ENCODE peak calls at places on chromosomes 13 and 19, in nine cellular contexts. Z is esophagus muscularis mucosa, X is K562, H is sigmoid colon, R is GM12878, C is stomach, E is SK-N-SH, M is transverse colon, S is breast epithelium. N is an unnamed sample.

GRCh38 chr13:46367622-46368327 is 19.3 kb downstream of the RUBCNL start:
- DNase-seq in Z (no peak), X (no peak), H (no peak), R (no peak), C (no peak), E (no peak), M (no peak), S (no peak), N (no peak)

GRCh38 chr19:17860331-17860992 is 752 bp downstream of the RPL18A start:
- DNase-seq in Z (no peak), X (peak; percentile 41), H (no peak), R (no peak), C (no peak), E (no peak), M (no peak), S (no peak), N (no peak)

GRCh38 chr13:26499209-26499601 is 58.3 kb upstream of the WASF3 start:
- DNase-seq in Z (no peak), X (no peak), H (peak; percentile 45), R (no peak), C (no peak), E (no peak), M (no peak), S (no peak), N (no peak)

GRCh38 chr13:75931116-75931515 is 295.0 kb downstream of the LMO7 start:
- DNase-seq in Z (no peak), X (no peak), H (no peak), R (no peak), C (no peak), E (no peak), M (no peak), S (no peak), N (no peak)

GRCh38 chr19:2542341-2543069 is 66.6 kb downstream of the GADD45B start:
- DNase-seq in Z (no peak), X (no peak), H (no peak), R (no peak), C (no peak), E (no peak), M (peak; percentile 34), S (no peak), N (peak; percentile 74)

GRCh38 chr19:52941941-52942370 is 18.7 kb upstream of the ZNF888 start:
- DNase-seq in Z (no peak), X (peak; percentile 23), H (peak; percentile 75), R (no peak), C (peak; percentile 35), E (peak; percentile 25), M (peak; percentile 36), S (no peak), N (peak; percentile 85)

GRCh38 chr19:5828661-5829566 is 10.6 kb downstream of the FUT6 start:
- DNase-seq in Z (no peak), X (peak; percentile 45), H (peak; percentile 93), R (no peak), C (peak; percentile 55), E (peak; percentile 89), M (peak; percentile 58), S (no peak), N (no peak)

GRCh38 chr19:28393574-28394336 is 819.2 kb downstream of the UQCRFS1 start:
- DNase-seq in Z (no peak), X (no peak), H (no peak), R (no peak), C (no peak), E (no peak), M (no peak), S (no peak), N (no peak)

GRCh38 chr13:107376393-107377085 is 808.6 kb upstream of the ARGLU1 start:
- DNase-seq in Z (no peak), X (no peak), H (no peak), R (no peak), C (no peak), E (peak; percentile 22), M (no peak), S (no peak), N (no peak)

GRCh38 chr19:29851769-29852521 is 40.2 kb downstream of the CCNE1 start:
- DNase-seq in Z (no peak), X (no peak), H (peak; percentile 8), R (peak; percentile 49), C (no peak), E (no peak), M (no peak), S (no peak), N (no peak)

GRCh38 chr19:48419158-48419920 is 25.9 kb downstream of the GRIN2D start:
- DNase-seq in Z (no peak), X (peak; percentile 67), H (peak; percentile 71), R (peak; percentile 57), C (peak; percentile 49), E (peak; percentile 87), M (peak; percentile 75), S (no peak), N (peak; percentile 87)

GRCh38 chr19:49866933-49867782 is at the start of gene PNKP:
- DNase-seq in Z (peak; percentile 98), X (peak; percentile 87), H (peak; percentile 95), R (no peak), C (peak; percentile 89), E (peak; percentile 92), M (peak; percentile 92), S (peak; percentile 90), N (peak; percentile 97)

GRCh38 chr19:29678484-29679106 is 13.3 kb downstream of the PLEKHF1 start:
- DNase-seq in Z (peak; percentile 94), X (no peak), H (peak; percentile 93), R (no peak), C (no peak), E (peak; percentile 58), M (peak; percentile 28), S (peak; percentile 60), N (peak; percentile 74)

GRCh38 chr19:10184636-10185035 is 10.1 kb downstream of the DNMT1 start:
- DNase-seq in Z (no peak), X (no peak), H (no peak), R (no peak), C (no peak), E (no peak), M (no peak), S (peak; percentile 75), N (no peak)

GRCh38 chr13:71828564-71828963 is 38.4 kb downstream of the DACH1 start:
- DNase-seq in Z (no peak), X (no peak), H (no peak), R (no peak), C (no peak), E (no peak), M (no peak), S (no peak), N (no peak)

GRCh38 chr19:2949939-2950285 is 5.1 kb upstream of the ZNF77 start:
- DNase-seq in Z (no peak), X (peak; percentile 70), H (no peak), R (no peak), C (peak; percentile 56), E (peak; percentile 72), M (no peak), S (no peak), N (no peak)

GRCh38 chr19:41903161-41903953 is 20.4 kb downstream of the ARHGEF1 start:
- DNase-seq in Z (no peak), X (no peak), H (no peak), R (no peak), C (no peak), E (no peak), M (no peak), S (no peak), N (no peak)

GRCh38 chr19:14091885-14092462 is 1.4 kb upstream of the SAMD1 start:
- DNase-seq in Z (no peak), X (peak; percentile 56), H (no peak), R (no peak), C (no peak), E (no peak), M (no peak), S (no peak), N (peak; percentile 88)

GRCh38 chr13:102091231-102091630 is 310.6 kb downstream of the FGF14 start:
- DNase-seq in Z (no peak), X (no peak), H (no peak), R (no peak), C (no peak), E (no peak), M (no peak), S (no peak), N (no peak)

GRCh38 chr13:97339019-97339988 is 94.7 kb upstream of the RAP2A start:
- DNase-seq in Z (no peak), X (no peak), H (peak; percentile 91), R (no peak), C (peak; percentile 29), E (no peak), M (peak; percentile 41), S (no peak), N (no peak)

GRCh38 chr13:97338571-97338970 is 95.4 kb upstream of the RAP2A start:
- DNase-seq in Z (no peak), X (no peak), H (no peak), R (no peak), C (no peak), E (no peak), M (no peak), S (no peak), N (no peak)

GRCh38 chr13:97340399-97340798 is 93.6 kb upstream of the RAP2A start:
- DNase-seq in Z (no peak), X (no peak), H (no peak), R (no peak), C (no peak), E (no peak), M (no peak), S (no peak), N (no peak)

GRCh38 chr13:97341135-97341534 is 92.8 kb upstream of the RAP2A start:
- DNase-seq in Z (no peak), X (no peak), H (no peak), R (no peak), C (no peak), E (no peak), M (no peak), S (no peak), N (no peak)

GRCh38 chr13:97339989-97340361 is 94.0 kb upstream of the RAP2A start:
- DNase-seq in Z (no peak), X (no peak), H (no peak), R (no peak), C (no peak), E (no peak), M (no peak), S (no peak), N (no peak)
- TF ChIP-seq POLR2AphosphoS5 in Z (no peak), X (no peak), H (no peak), R (no peak), C (no peak), E (no peak), M (no peak), S (no peak), N (no peak)

GRCh38 chr19:19032420-19033175 is 719 bp downstream of the SUGP2 start:
- DNase-seq in Z (peak; percentile 94), X (peak; percentile 86), H (peak; percentile 91), R (peak; percentile 65), C (peak; percentile 59), E (peak; percentile 89), M (peak; percentile 65), S (peak; percentile 61), N (peak; percentile 89)
- TF ChIP-seq POLR2AphosphoS5 in Z (peak; percentile 49), X (no peak), H (no peak), R (no peak), C (no peak), E (no peak), M (no peak), S (no peak), N (no peak)

GRCh38 chr13:85806553-85807175 is 7.4 kb upstream of the SLITRK6 start:
- DNase-seq in Z (no peak), X (peak; percentile 6), H (no peak), R (no peak), C (no peak), E (peak; percentile 17), M (no peak), S (no peak), N (no peak)
- TF ChIP-seq POLR2AphosphoS5 in Z (no peak), X (no peak), H (no peak), R (no peak), C (no peak), E (no peak), M (no peak), S (no peak), N (no peak)

GRCh38 chr13:98273824-98274786 is 97.0 kb upstream of the RNF113B start:
- DNase-seq in Z (no peak), X (no peak), H (no peak), R (no peak), C (no peak), E (no peak), M (no peak), S (no peak), N (no peak)
- TF ChIP-seq POLR2AphosphoS5 in Z (no peak), X (no peak), H (no peak), R (no peak), C (no peak), E (no peak), M (no peak), S (no peak), N (no peak)

N was measured in spleen.